ENCODE peak calls at places on chromosome 14, in six cellular contexts. T is thoracic aorta, R is hepatocyte, C is left ventricle myocardium inferior, X is colonic mucosa, Z is cardiac muscle cell. K is an unnamed sample.

GRCh38 chr14:54001189-54001878 is 44.7 kb upstream of the BMP4 start:
- DNase-seq in X (no peak), R (no peak), Z (peak; percentile 19), T (no peak), C (no peak), K (no peak)

GRCh38 chr14:79044894-79045624 is 874.9 kb downstream of the NRXN3 start:
- DNase-seq in Z (no peak), R (peak; percentile 56), T (no peak), C (no peak), X (peak; percentile 20), K (no peak)

GRCh38 chr14:103488960-103489359 is 33.7 kb downstream of the CKB start:
- DNase-seq in R (no peak), Z (no peak), T (no peak), X (no peak), C (no peak), K (no peak)

GRCh38 chr14:81402123-81402495 is 2.0 kb upstream of the STON2 start:
- DNase-seq in T (no peak), X (no peak), Z (no peak), C (no peak), R (no peak), K (no peak)

GRCh38 chr14:53109028-53109687 is 44.0 kb downstream of the DDHD1 start:
- DNase-seq in T (no peak), X (no peak), Z (no peak), R (no peak), C (no peak), K (no peak)

GRCh38 chr14:106840258-106840657 is 1313.9 kb downstream of the TMEM121 start:
- DNase-seq in T (no peak), Z (no peak), X (no peak), R (no peak), C (no peak), K (no peak)

GRCh38 chr14:61186793-61187641 is 94.1 kb downstream of the TMEM30B start:
- DNase-seq in T (no peak), Z (peak; percentile 16), R (no peak), X (no peak), C (no peak), K (no peak)

GRCh38 chr14:68892961-68893360 is 86.1 kb downstream of the ACTN1 start:
- DNase-seq in C (no peak), R (no peak), Z (no peak), X (no peak), T (no peak), K (no peak)

GRCh38 chr14:32226051-32226450 is 23.0 kb upstream of the RNU6-8 start:
- DNase-seq in Z (peak; percentile 19), T (no peak), X (no peak), C (no peak), R (no peak), K (no peak)

GRCh38 chr14:72553161-72553560 is 340.7 kb downstream of the DPF3 start:
- DNase-seq in Z (no peak), T (no peak), R (no peak), C (no peak), X (no peak), K (no peak)

GRCh38 chr14:72553656-72554055 is 340.2 kb downstream of the DPF3 start:
- DNase-seq in C (no peak), R (no peak), T (no peak), Z (no peak), X (no peak), K (no peak)

GRCh38 chr14:72554401-72554800 is 339.5 kb downstream of the DPF3 start:
- DNase-seq in R (no peak), T (no peak), Z (no peak), C (no peak), X (no peak), K (no peak)

GRCh38 chr14:72554994-72555608 is 338.8 kb downstream of the DPF3 start:
- DNase-seq in Z (no peak), T (no peak), R (no peak), X (no peak), C (no peak), K (no peak)

GRCh38 chr14:72555609-72556000 is 338.3 kb downstream of the DPF3 start:
- DNase-seq in C (no peak), T (no peak), R (no peak), Z (no peak), X (no peak), K (no peak)
- H3K27ac ChIP-seq in C (no peak overlapping the region), T (peak overlapping the region; percentile 79), R (no peak overlapping the region), Z (no peak overlapping the region), X (no peak overlapping the region), K (no peak overlapping the region)

GRCh38 chr14:44910826-44911225 is 50.9 kb downstream of the KLHL28 start:
- DNase-seq in C (no peak), R (no peak), X (no peak), T (no peak), Z (no peak), K (no peak)

GRCh38 chr14:44912041-44912869 is 49.5 kb downstream of the KLHL28 start:
- DNase-seq in Z (no peak), T (no peak), R (no peak), C (peak; percentile 16), X (no peak), K (no peak)

GRCh38 chr14:44914849-44915248 is 46.9 kb downstream of the KLHL28 start:
- DNase-seq in X (no peak), C (no peak), R (peak; percentile 11), Z (peak; percentile 51), T (no peak), K (no peak)
- H3K4me3 ChIP-seq in X (no peak overlapping the region), C (peak overlapping the region; percentile 13), R (no peak overlapping the region), Z (no peak overlapping the region), T (no peak overlapping the region), K (no peak overlapping the region)

DNA sequence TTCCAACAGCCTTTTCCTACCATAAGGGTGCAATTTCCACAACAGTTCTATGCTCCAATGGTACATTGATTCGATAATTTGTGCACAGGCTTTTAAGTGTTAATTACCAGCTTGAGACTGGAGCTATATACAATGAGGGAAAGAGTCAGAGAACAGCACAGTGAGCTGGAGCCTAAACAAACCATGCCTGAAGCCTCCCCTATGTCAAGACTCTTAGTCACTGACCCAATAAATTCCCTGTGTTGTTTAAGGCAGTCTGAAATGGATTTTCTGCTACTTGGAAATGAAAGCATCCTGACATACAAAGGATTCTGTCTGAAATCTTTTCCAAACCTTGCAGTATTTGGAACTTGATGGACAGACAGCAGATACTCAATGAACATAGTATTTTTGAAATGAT is 149.0 kb downstream of the EFCAB11 start:
- DNase-seq in T (no peak), X (no peak), Z (no peak), R (no peak), C (no peak), K (no peak)
- H3K27ac ChIP-seq in T (no peak overlapping the region), X (no peak overlapping the region), Z (no peak overlapping the region), R (no peak overlapping the region), C (no peak overlapping the region), K (no peak overlapping the region)

GRCh38 chr14:95255013-95255412 is 64.7 kb downstream of the CLMN start:
- DNase-seq in X (no peak), Z (no peak), R (no peak), C (no peak), T (no peak), K (no peak)
- H3K4me3 ChIP-seq in X (no peak overlapping the region), Z (no peak overlapping the region), R (no peak overlapping the region), C (no peak overlapping the region), T (no peak overlapping the region), K (no peak overlapping the region)